ENCODE peak calls at places on chromosome 19, in ten cellular contexts. One of them, this sample, is unnamed. For H3K4me1, the result is how much of the 10 kb centered on the place peaks cover.

GRCh38 chr19:19154768-19155494 is 15.1 kb downstream of the MEF2B start:
- DNase-seq in neural progenitor cell: no peak
- DNase-seq in right cardiac atrium: no peak
- DNase-seq in transverse colon: no peak
- DNase-seq in thoracic aorta: no peak
- DNase-seq in breast epithelium: no peak
- DNase-seq in CD8-positive, alpha-beta T cell: no peak
- DNase-seq in A549: no peak
- DNase-seq in neuronal stem cell: no peak
- DNase-seq in Peyer's patch: no peak
- DNase-seq in this sample: no peak

GRCh38 chr19:50580970-50581636 is 12.9 kb upstream of the LRRC4B start:
- DNase-seq in transverse colon: no peak
- DNase-seq in neural progenitor cell: no peak
- DNase-seq in breast epithelium: no peak
- DNase-seq in right cardiac atrium: no peak
- DNase-seq in A549: no peak
- DNase-seq in thoracic aorta: no peak
- DNase-seq in Peyer's patch: no peak
- DNase-seq in CD8-positive, alpha-beta T cell: no peak
- DNase-seq in neuronal stem cell: no peak
- DNase-seq in this sample: no peak

GRCh38 chr19:43300206-43300605 is 30.9 kb upstream of the PSG9 start:
- DNase-seq in A549: no peak
- DNase-seq in neuronal stem cell: no peak
- DNase-seq in thoracic aorta: no peak
- DNase-seq in breast epithelium: no peak
- DNase-seq in neural progenitor cell: no peak
- DNase-seq in Peyer's patch: no peak
- DNase-seq in right cardiac atrium: no peak
- DNase-seq in transverse colon: no peak
- DNase-seq in CD8-positive, alpha-beta T cell: no peak
- DNase-seq in this sample: no peak

GRCh38 chr19:16825312-16826168 is 3.7 kb upstream of the SIN3B start:
- DNase-seq in neuronal stem cell: no peak
- DNase-seq in CD8-positive, alpha-beta T cell: no peak
- DNase-seq in A549: no peak
- DNase-seq in neural progenitor cell: peak
- DNase-seq in thoracic aorta: no peak
- DNase-seq in right cardiac atrium: peak
- DNase-seq in Peyer's patch: peak
- DNase-seq in breast epithelium: peak
- DNase-seq in transverse colon: peak
- DNase-seq in this sample: no peak

GRCh38 chr19:29623726-29624488 is 17.8 kb downstream of the POP4 start:
- DNase-seq in neural progenitor cell: no peak
- DNase-seq in CD8-positive, alpha-beta T cell: peak
- DNase-seq in neuronal stem cell: no peak
- DNase-seq in Peyer's patch: peak
- DNase-seq in breast epithelium: no peak
- DNase-seq in right cardiac atrium: no peak
- DNase-seq in A549: no peak
- DNase-seq in transverse colon: peak
- DNase-seq in thoracic aorta: no peak
- DNase-seq in this sample: no peak

GRCh38 chr19:28497137-28497536 is 715.8 kb downstream of the UQCRFS1 start:
- DNase-seq in neuronal stem cell: no peak
- DNase-seq in right cardiac atrium: no peak
- DNase-seq in CD8-positive, alpha-beta T cell: no peak
- DNase-seq in A549: no peak
- DNase-seq in transverse colon: no peak
- DNase-seq in Peyer's patch: no peak
- DNase-seq in breast epithelium: no peak
- DNase-seq in thoracic aorta: no peak
- DNase-seq in neural progenitor cell: no peak
- DNase-seq in this sample: no peak

GRCh38 chr19:58581227-58582141 is 8.3 kb upstream of the MZF1 start:
- DNase-seq in Peyer's patch: peak
- DNase-seq in A549: peak
- DNase-seq in thoracic aorta: peak
- DNase-seq in neural progenitor cell: peak
- DNase-seq in right cardiac atrium: peak
- DNase-seq in neuronal stem cell: peak
- DNase-seq in CD8-positive, alpha-beta T cell: peak
- DNase-seq in breast epithelium: no peak
- DNase-seq in transverse colon: peak
- DNase-seq in this sample: peak

GRCh38 chr19:41745761-41746160 is 9.6 kb upstream of the CEACAM6 start:
- DNase-seq in Peyer's patch: no peak
- DNase-seq in neuronal stem cell: no peak
- DNase-seq in transverse colon: no peak
- DNase-seq in thoracic aorta: no peak
- DNase-seq in CD8-positive, alpha-beta T cell: no peak
- DNase-seq in breast epithelium: no peak
- DNase-seq in right cardiac atrium: no peak
- DNase-seq in A549: no peak
- DNase-seq in neural progenitor cell: no peak
- DNase-seq in this sample: no peak

GRCh38 chr19:13530720-13531119 is 24.4 kb upstream of the CACNA1A start:
- DNase-seq in CD8-positive, alpha-beta T cell: no peak
- DNase-seq in thoracic aorta: no peak
- DNase-seq in A549: no peak
- DNase-seq in neural progenitor cell: no peak
- DNase-seq in right cardiac atrium: no peak
- DNase-seq in neuronal stem cell: no peak
- DNase-seq in transverse colon: no peak
- DNase-seq in breast epithelium: no peak
- DNase-seq in Peyer's patch: no peak
- DNase-seq in this sample: no peak

GRCh38 chr19:18294467-18294864 is 13.0 kb upstream of the JUND start:
- DNase-seq in breast epithelium: no peak
- DNase-seq in Peyer's patch: peak
- DNase-seq in A549: no peak
- DNase-seq in thoracic aorta: no peak
- DNase-seq in transverse colon: peak
- DNase-seq in neural progenitor cell: peak
- DNase-seq in right cardiac atrium: no peak
- DNase-seq in CD8-positive, alpha-beta T cell: peak
- DNase-seq in neuronal stem cell: no peak
- DNase-seq in this sample: no peak

GRCh38 chr19:15466851-15467733 is 2.7 kb upstream of the RASAL3 start:
- DNase-seq in right cardiac atrium: no peak
- DNase-seq in Peyer's patch: peak
- DNase-seq in neural progenitor cell: no peak
- DNase-seq in CD8-positive, alpha-beta T cell: peak
- DNase-seq in breast epithelium: no peak
- DNase-seq in neuronal stem cell: no peak
- DNase-seq in transverse colon: peak
- DNase-seq in thoracic aorta: no peak
- DNase-seq in A549: peak
- DNase-seq in this sample: no peak

GRCh38 chr19:4815426-4816387 is 15.8 kb downstream of the TICAM1 start:
- DNase-seq in neural progenitor cell: peak
- DNase-seq in CD8-positive, alpha-beta T cell: peak
- DNase-seq in thoracic aorta: peak
- DNase-seq in neuronal stem cell: peak
- DNase-seq in breast epithelium: peak
- DNase-seq in transverse colon: peak
- DNase-seq in right cardiac atrium: peak
- DNase-seq in A549: peak
- DNase-seq in Peyer's patch: peak
- DNase-seq in this sample: peak
- H3K4me3 ChIP-seq in neural progenitor cell: peak
- H3K4me3 ChIP-seq in CD8-positive, alpha-beta T cell: peak
- H3K4me3 ChIP-seq in thoracic aorta: peak
- H3K4me3 ChIP-seq in neuronal stem cell: no peak
- H3K4me3 ChIP-seq in breast epithelium: no peak
- H3K4me3 ChIP-seq in transverse colon: no peak
- H3K4me3 ChIP-seq in right cardiac atrium: no peak
- H3K4me3 ChIP-seq in A549: no peak
- H3K4me3 ChIP-seq in Peyer's patch: peak
- H3K4me3 ChIP-seq in this sample: peak

GRCh38 chr19:39399684-39400465 is 6.8 kb upstream of the ZFP36 start:
- DNase-seq in neuronal stem cell: no peak
- DNase-seq in transverse colon: no peak
- DNase-seq in breast epithelium: no peak
- DNase-seq in A549: no peak
- DNase-seq in thoracic aorta: no peak
- DNase-seq in right cardiac atrium: peak
- DNase-seq in Peyer's patch: no peak
- DNase-seq in CD8-positive, alpha-beta T cell: no peak
- DNase-seq in neural progenitor cell: no peak
- DNase-seq in this sample: no peak

GRCh38 chr19:39403331-39404312 is 3.0 kb upstream of the ZFP36 start:
- DNase-seq in right cardiac atrium: peak
- DNase-seq in transverse colon: peak
- DNase-seq in A549: peak
- DNase-seq in CD8-positive, alpha-beta T cell: peak
- DNase-seq in Peyer's patch: peak
- DNase-seq in breast epithelium: peak
- DNase-seq in neuronal stem cell: peak
- DNase-seq in thoracic aorta: peak
- DNase-seq in neural progenitor cell: peak
- DNase-seq in this sample: peak

GRCh38 chr19:39401549-39402416 is 4.9 kb upstream of the ZFP36 start:
- DNase-seq in thoracic aorta: no peak
- DNase-seq in neural progenitor cell: peak
- DNase-seq in CD8-positive, alpha-beta T cell: peak
- DNase-seq in transverse colon: peak
- DNase-seq in neuronal stem cell: no peak
- DNase-seq in Peyer's patch: peak
- DNase-seq in breast epithelium: peak
- DNase-seq in right cardiac atrium: peak
- DNase-seq in A549: peak
- DNase-seq in this sample: peak

GRCh38 chr19:39402417-39403297 is 4.0 kb upstream of the ZFP36 start:
- DNase-seq in neuronal stem cell: peak
- DNase-seq in neural progenitor cell: peak
- DNase-seq in breast epithelium: peak
- DNase-seq in Peyer's patch: peak
- DNase-seq in thoracic aorta: peak
- DNase-seq in transverse colon: peak
- DNase-seq in A549: peak
- DNase-seq in right cardiac atrium: peak
- DNase-seq in CD8-positive, alpha-beta T cell: peak
- DNase-seq in this sample: peak

DNA sequence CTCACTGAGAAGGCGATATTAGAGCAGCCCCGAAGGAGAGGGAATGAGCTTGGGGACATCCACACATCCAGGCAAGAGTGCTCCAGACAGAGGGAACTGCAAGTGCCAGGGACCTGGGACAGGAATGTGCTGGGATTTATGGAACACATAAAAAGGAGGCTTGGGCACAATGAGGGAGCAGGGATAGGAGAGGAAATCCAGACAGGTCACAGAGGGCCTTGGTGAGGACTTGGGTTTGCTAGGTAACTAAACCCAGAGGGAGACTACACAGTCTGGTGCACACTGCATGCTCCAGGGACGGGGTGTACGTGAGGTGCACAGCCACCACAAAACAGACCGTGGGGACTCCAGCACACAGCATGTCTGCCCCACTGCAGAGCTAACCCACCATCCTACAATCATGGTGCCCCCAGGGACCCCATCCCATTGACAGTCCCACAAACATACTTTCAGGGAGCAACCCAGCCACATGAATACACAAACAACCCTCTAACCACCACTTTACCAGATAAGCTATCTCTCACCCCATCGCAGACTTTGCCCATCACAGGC is 5.6 kb upstream of the ZFP36 start:
- DNase-seq in thoracic aorta: no peak
- DNase-seq in neural progenitor cell: no peak
- DNase-seq in neuronal stem cell: no peak
- DNase-seq in CD8-positive, alpha-beta T cell: no peak
- DNase-seq in transverse colon: no peak
- DNase-seq in A549: peak
- DNase-seq in Peyer's patch: no peak
- DNase-seq in right cardiac atrium: no peak
- DNase-seq in breast epithelium: no peak
- DNase-seq in this sample: no peak
- H3K4me1 ChIP-seq in thoracic aorta: half or more
- H3K4me1 ChIP-seq in neural progenitor cell: under half
- H3K4me1 ChIP-seq in neuronal stem cell: under half
- H3K4me1 ChIP-seq in CD8-positive, alpha-beta T cell: half or more
- H3K4me1 ChIP-seq in transverse colon: half or more
- H3K4me1 ChIP-seq in A549: half or more
- H3K4me1 ChIP-seq in Peyer's patch: half or more
- H3K4me1 ChIP-seq in right cardiac atrium: under half
- H3K4me1 ChIP-seq in breast epithelium: under half
- H3K4me1 ChIP-seq in this sample: half or more

GRCh38 chr19:44848805-44849457 is 2.8 kb downstream of the NECTIN2 start:
- DNase-seq in thoracic aorta: no peak
- DNase-seq in CD8-positive, alpha-beta T cell: no peak
- DNase-seq in right cardiac atrium: peak
- DNase-seq in Peyer's patch: no peak
- DNase-seq in neural progenitor cell: peak
- DNase-seq in transverse colon: no peak
- DNase-seq in neuronal stem cell: peak
- DNase-seq in breast epithelium: no peak
- DNase-seq in A549: no peak
- DNase-seq in this sample: no peak
- H3K4me3 ChIP-seq in thoracic aorta: peak
- H3K4me3 ChIP-seq in CD8-positive, alpha-beta T cell: no peak
- H3K4me3 ChIP-seq in right cardiac atrium: no peak
- H3K4me3 ChIP-seq in Peyer's patch: peak
- H3K4me3 ChIP-seq in neural progenitor cell: peak
- H3K4me3 ChIP-seq in transverse colon: no peak
- H3K4me3 ChIP-seq in neuronal stem cell: peak
- H3K4me3 ChIP-seq in breast epithelium: peak
- H3K4me3 ChIP-seq in A549: no peak
- H3K4me3 ChIP-seq in this sample: no peak

DNA sequence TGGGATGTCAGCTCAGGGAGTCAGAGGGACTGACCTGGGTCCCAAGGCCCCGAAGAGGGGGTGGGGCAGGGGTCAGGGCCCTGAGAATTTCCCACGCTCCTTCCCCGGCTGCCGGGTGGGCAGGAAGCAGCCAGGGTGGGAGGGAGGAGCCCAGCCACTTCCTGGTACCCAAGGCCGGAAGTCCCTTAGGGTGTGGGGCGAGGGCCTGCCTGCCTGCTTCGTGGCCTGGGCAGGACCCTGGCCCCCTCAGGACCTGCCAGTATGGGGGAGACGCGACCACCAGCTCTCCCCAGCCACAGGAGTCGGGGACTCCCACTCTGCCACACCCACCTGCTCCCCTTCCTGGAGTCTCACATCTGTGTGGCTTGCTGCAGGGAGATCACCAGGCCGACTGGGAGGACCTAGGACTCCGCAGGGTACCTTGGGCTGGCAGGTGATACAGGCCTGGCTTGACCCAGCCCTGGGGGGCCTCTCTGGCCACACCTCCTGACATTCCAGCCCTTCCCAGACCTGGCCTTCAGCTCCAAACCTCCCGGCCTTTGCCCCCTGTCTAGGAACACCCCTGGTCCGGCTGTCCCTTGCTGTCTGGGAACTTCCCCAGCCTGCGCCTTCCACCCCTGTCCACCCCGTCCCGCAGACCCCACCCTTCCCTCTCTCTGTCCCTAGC is 9.8 kb upstream of the CIRBP start:
- DNase-seq in right cardiac atrium: peak
- DNase-seq in CD8-positive, alpha-beta T cell: peak
- DNase-seq in neural progenitor cell: peak
- DNase-seq in A549: peak
- DNase-seq in breast epithelium: no peak
- DNase-seq in neuronal stem cell: no peak
- DNase-seq in thoracic aorta: no peak
- DNase-seq in transverse colon: peak
- DNase-seq in Peyer's patch: peak
- DNase-seq in this sample: peak
- H3K4me1 ChIP-seq in right cardiac atrium: under half
- H3K4me1 ChIP-seq in CD8-positive, alpha-beta T cell: half or more
- H3K4me1 ChIP-seq in neural progenitor cell: under half
- H3K4me1 ChIP-seq in A549: half or more
- H3K4me1 ChIP-seq in breast epithelium: under half
- H3K4me1 ChIP-seq in neuronal stem cell: under half
- H3K4me1 ChIP-seq in thoracic aorta: half or more
- H3K4me1 ChIP-seq in transverse colon: half or more
- H3K4me1 ChIP-seq in Peyer's patch: half or more
- H3K4me1 ChIP-seq in this sample: half or more

This sample was measured in Caco-2.